ENCODE peak calls at places on chromosomes 7 and 10, in eight cellular contexts. B is SHP77; W is RPMI8226; L is activated T-helper 1 cell treated with anti-CD3 and anti-CD28 coated beads, Interleukin-12 subunit alpha, Interleukin-12 subunit beta, Interleukin-2, Interleukin-4 antibody, amounts not matched to agents 30 ng/mL and 10 ng/mL and 1 ng/mL, durations not matched to agents 14 hours and 24 hours and 36 hours; C is BE2C; U is T-helper 9 cell; Y is T-helper 22 cell; P is effector CD8-positive, alpha-beta T cell. G is an unnamed sample.
A peak's percentile ranks its signal among the peaks of the same experiment; 100 is the strongest.

GRCh38 chr10:124353896-124354295 is 64.8 kb downstream of the OAT start:
- DNase-seq in B (no peak), W (no peak), L (no peak), C (no peak), U (no peak), Y (no peak), P (no peak), G (no peak)

GRCh38 chr10:72081772-72082590 is 6.4 kb downstream of the SPOCK2 start:
- DNase-seq in B (no peak), W (peak; percentile 85), L (no peak), C (no peak), U (no peak), Y (no peak), P (no peak), G (peak; percentile 56)

GRCh38 chr10:7045891-7046599 is 364.8 kb downstream of the SFMBT2 start:
- DNase-seq in B (no peak), W (no peak), L (peak; percentile 28), C (no peak), U (no peak), Y (no peak), P (no peak), G (no peak)

GRCh38 chr7:2710901-2711551 is 23.0 kb downstream of the AMZ1 start:
- DNase-seq in B (no peak), W (peak; percentile 71), L (peak; percentile 50), C (no peak), U (peak; percentile 21), Y (peak; percentile 35), P (no peak), G (no peak)

GRCh38 chr10:79298403-79299244 is 48.6 kb upstream of the PPIF start:
- DNase-seq in B (no peak), W (no peak), L (no peak), C (peak; percentile 61), U (no peak), Y (no peak), P (no peak), G (peak; percentile 68)

GRCh38 chr7:93551063-93551895 is 23.2 kb downstream of the CALCR start:
- DNase-seq in B (no peak), W (peak; percentile 67), L (no peak), C (peak; percentile 22), U (no peak), Y (no peak), P (no peak), G (no peak)

GRCh38 chr7:158392251-158392650 is 195.4 kb downstream of the PTPRN2 start:
- DNase-seq in B (no peak), W (no peak), L (no peak), C (no peak), U (no peak), Y (no peak), P (no peak), G (no peak)

GRCh38 chr10:75439811-75440210 is 8.4 kb downstream of the LRMDA start:
- DNase-seq in B (no peak), W (no peak), L (no peak), C (no peak), U (no peak), Y (no peak), P (no peak), G (no peak)

GRCh38 chr10:53836638-53837037 is 964.4 kb downstream of the PCDH15 start:
- DNase-seq in B (no peak), W (no peak), L (no peak), C (no peak), U (no peak), Y (no peak), P (no peak), G (no peak)

GRCh38 chr10:125157473-125157865 is 2.9 kb downstream of the CTBP2 start:
- DNase-seq in B (no peak), W (no peak), L (no peak), C (no peak), U (no peak), Y (no peak), P (no peak), G (no peak)

GRCh38 chr7:105821527-105821926 is 54.9 kb downstream of the ATXN7L1 start:
- DNase-seq in B (no peak), W (peak; percentile 13), L (no peak), C (no peak), U (no peak), Y (no peak), P (no peak), G (no peak)

GRCh38 chr10:74760042-74760979 is 66.1 kb upstream of the KAT6B start:
- DNase-seq in B (no peak), W (no peak), L (no peak), C (no peak), U (no peak), Y (no peak), P (no peak), G (no peak)

GRCh38 chr7:70595741-70596574 is 536.0 kb upstream of the GALNT17 start:
- DNase-seq in B (no peak), W (peak; percentile 12), L (no peak), C (peak; percentile 40), U (no peak), Y (no peak), P (no peak), G (peak; percentile 70)

GRCh38 chr10:43069597-43069996 is 7.3 kb upstream of the RET start:
- DNase-seq in B (no peak), W (no peak), L (no peak), C (peak; percentile 68), U (no peak), Y (no peak), P (no peak), G (no peak)

GRCh38 chr7:13989138-13989943 is at the start of gene ETV1:
- DNase-seq in B (peak; percentile 93), W (peak; percentile 50), L (no peak), C (peak; percentile 80), U (no peak), Y (no peak), P (no peak), G (peak; percentile 74)

GRCh38 chr10:33115720-33116119 is 157.7 kb upstream of the ITGB1 start:
- DNase-seq in B (no peak), W (no peak), L (no peak), C (no peak), U (no peak), Y (no peak), P (no peak), G (no peak)